ENCODE peak calls at places on chromosome 6, in eight cellular contexts. J, C, K, L, S, V, N and W are unnamed samples.

GRCh38 chr6:98020222-98020621 is 737.2 kb upstream of the MMS22L start:
- DNase-seq in J (no peak), L (no peak), N (no peak), S (no peak), V (no peak), K (no peak), C (no peak), W (no peak)

GRCh38 chr6:138031417-138031816 is 75.8 kb downstream of the PERP start:
- DNase-seq in K (no peak), L (no peak), N (no peak), V (no peak), J (no peak), C (no peak), S (no peak), W (no peak)

GRCh38 chr6:126093108-126093507 is 106.8 kb downstream of the TRMT11 start:
- DNase-seq in V (no peak), K (no peak), S (no peak), J (no peak), N (no peak), C (no peak), L (no peak), W (no peak)

GRCh38 chr6:107418118-107418517 is 41.2 kb downstream of the PDSS2 start:
- DNase-seq in S (no peak), N (no peak), J (no peak), L (peak), C (peak), K (no peak), V (no peak), W (no peak)

GRCh38 chr6:56724455-56724854 is 81.8 kb upstream of the DST start:
- DNase-seq in C (peak), N (no peak), S (no peak), J (no peak), V (no peak), K (no peak), L (no peak), W (no peak)

GRCh38 chr6:51814418-51814817 is 273.0 kb downstream of the PKHD1 start:
- DNase-seq in C (no peak), S (no peak), J (no peak), N (peak), V (no peak), L (no peak), K (peak), W (no peak)

GRCh38 chr6:144266091-144266649 is 19.0 kb upstream of the UTRN start:
- DNase-seq in J (peak), V (no peak), L (peak), C (peak), N (peak), K (no peak), S (no peak), W (no peak)

GRCh38 chr6:166555066-166555465 is 31.4 kb downstream of the RAMACL start:
- DNase-seq in K (no peak), V (no peak), S (no peak), J (no peak), N (no peak), C (no peak), L (peak), W (no peak)

GRCh38 chr6:144519429-144519828 is 234.3 kb downstream of the UTRN start:
- DNase-seq in L (no peak), K (no peak), C (no peak), J (no peak), S (no peak), V (no peak), N (no peak), W (no peak)

GRCh38 chr6:92577077-92577719 is 842.2 kb downstream of the EPHA7 start:
- DNase-seq in J (no peak), C (no peak), V (no peak), L (peak), N (no peak), S (no peak), K (no peak), W (no peak)

GRCh38 chr6:155837474-155837873 is 381.8 kb upstream of the NOX3 start:
- DNase-seq in L (no peak), N (no peak), C (no peak), K (no peak), S (no peak), J (no peak), V (no peak), W (no peak)

GRCh38 chr6:127811939-127812338 is 88.9 kb downstream of the THEMIS start:
- DNase-seq in S (no peak), V (peak), K (peak), N (peak), C (no peak), J (no peak), L (no peak), W (no peak)

GRCh38 chr6:106253731-106254130 is 71.8 kb downstream of the ATG5 start:
- DNase-seq in N (no peak), C (peak), V (no peak), S (no peak), L (no peak), K (no peak), J (no peak), W (no peak)

GRCh38 chr6:100344761-100345160 is 120.0 kb downstream of the SIM1 start:
- DNase-seq in J (no peak), V (no peak), C (peak), N (no peak), S (no peak), L (no peak), K (no peak), W (no peak)

GRCh38 chr6:33815854-33816253 is 12.1 kb upstream of the MLN start:
- DNase-seq in K (peak), J (peak), V (peak), L (peak), C (no peak), S (no peak), N (peak), W (peak)

GRCh38 chr6:3382399-3383279 is 74.2 kb downstream of the SLC22A23 start:
- DNase-seq in L (no peak), V (no peak), J (no peak), S (no peak), K (no peak), N (no peak), C (peak), W (no peak)

GRCh38 chr6:80214436-80215022 is 108.1 kb downstream of the BCKDHB start:
- DNase-seq in J (peak), N (peak), V (peak), L (peak), S (peak), C (peak), K (peak), W (no peak)

GRCh38 chr6:78910611-78911134 is 43.3 kb downstream of the IRAK1BP1 start:
- DNase-seq in V (peak), S (no peak), C (peak), N (peak), K (no peak), J (no peak), L (peak), W (peak)

GRCh38 chr6:131136021-131136847 is 967 bp downstream of the AKAP7 start:
- DNase-seq in L (peak), C (peak), K (no peak), V (no peak), N (no peak), S (no peak), J (peak), W (no peak)

GRCh38 chr6:14216931-14217684 is 99.5 kb downstream of the CD83 start:
- DNase-seq in K (no peak), V (peak), J (no peak), L (no peak), N (no peak), C (no peak), S (no peak), W (no peak)

GRCh38 chr6:15946701-15947390 is 182.0 kb upstream of the MYLIP start:
- DNase-seq in V (no peak), J (no peak), S (no peak), K (no peak), L (no peak), C (no peak), N (no peak), W (no peak)

GRCh38 chr6:41271901-41272395 is 14.5 kb downstream of the TREM1 start:
- DNase-seq in J (no peak), K (no peak), S (no peak), V (peak), C (no peak), L (no peak), N (no peak), W (no peak)

GRCh38 chr6:35919827-35920751 is 809 bp downstream of the SRPK1 start:
- DNase-seq in J (peak), N (peak), C (peak), L (peak), K (peak), S (no peak), V (peak), W (peak)

GRCh38 chr6:14734052-14734415 is 511.8 kb upstream of the JARID2 start:
- DNase-seq in K (no peak), J (no peak), N (no peak), V (peak), L (no peak), C (peak), S (no peak), W (no peak)